ENCODE peak calls at places on chromosomes 6 and 20, in five cellular contexts. One of them, this sample, is unnamed. For H3K4me1, the result is how much of the 10 kb centered on the place peaks cover.

GRCh38 chr6:75334266-75335040 is 49.9 kb upstream of the TMEM30A start:
- DNase-seq in right cardiac atrium: peak
- DNase-seq in prostate gland: no peak
- DNase-seq in testis: no peak
- DNase-seq in cardiac muscle cell: peak
- DNase-seq in this sample: no peak

GRCh38 chr20:36219671-36220220 is 16.5 kb upstream of the AAR2 start:
- DNase-seq in right cardiac atrium: no peak
- DNase-seq in prostate gland: no peak
- DNase-seq in testis: no peak
- DNase-seq in cardiac muscle cell: no peak
- DNase-seq in this sample: no peak

GRCh38 chr20:40029589-40029988 is 659.4 kb downstream of the MAFB start:
- DNase-seq in right cardiac atrium: no peak
- DNase-seq in prostate gland: no peak
- DNase-seq in testis: no peak
- DNase-seq in cardiac muscle cell: no peak
- DNase-seq in this sample: no peak

GRCh38 chr20:61803903-61804804 is 261.5 kb downstream of the TAF4 start:
- DNase-seq in right cardiac atrium: no peak
- DNase-seq in prostate gland: no peak
- DNase-seq in testis: peak
- DNase-seq in cardiac muscle cell: peak
- DNase-seq in this sample: peak

GRCh38 chr6:117352466-117353081 is 73.2 kb downstream of the ROS1 start:
- DNase-seq in right cardiac atrium: no peak
- DNase-seq in prostate gland: no peak
- DNase-seq in testis: no peak
- DNase-seq in cardiac muscle cell: peak
- DNase-seq in this sample: no peak

GRCh38 chr6:124924333-124924759 is 37.9 kb upstream of the RNF217 start:
- DNase-seq in right cardiac atrium: no peak
- DNase-seq in prostate gland: no peak
- DNase-seq in testis: no peak
- DNase-seq in cardiac muscle cell: peak
- DNase-seq in this sample: no peak

GRCh38 chr20:14612389-14612788 is 275.0 kb upstream of the FLRT3 start:
- DNase-seq in right cardiac atrium: no peak
- DNase-seq in prostate gland: no peak
- DNase-seq in testis: no peak
- DNase-seq in cardiac muscle cell: peak
- DNase-seq in this sample: no peak

GRCh38 chr20:58851221-58851968 is 693 bp upstream of the GNAS-AS1 start:
- DNase-seq in right cardiac atrium: no peak
- DNase-seq in prostate gland: no peak
- DNase-seq in testis: no peak
- DNase-seq in cardiac muscle cell: peak
- DNase-seq in this sample: no peak

GRCh38 chr6:17454316-17455005 is 61.1 kb downstream of the CAP2 start:
- DNase-seq in right cardiac atrium: no peak
- DNase-seq in prostate gland: no peak
- DNase-seq in testis: no peak
- DNase-seq in cardiac muscle cell: peak
- DNase-seq in this sample: no peak

GRCh38 chr6:54846243-54846856 is at the start of gene FAM83B:
- DNase-seq in right cardiac atrium: peak
- DNase-seq in prostate gland: peak
- DNase-seq in testis: peak
- DNase-seq in cardiac muscle cell: peak
- DNase-seq in this sample: peak

GRCh38 chr20:61786230-61786629 is 279.5 kb downstream of the TAF4 start:
- DNase-seq in right cardiac atrium: no peak
- DNase-seq in prostate gland: peak
- DNase-seq in testis: no peak
- DNase-seq in cardiac muscle cell: no peak
- DNase-seq in this sample: no peak

GRCh38 chr6:47520282-47520681 is 42.7 kb downstream of the CD2AP start:
- DNase-seq in right cardiac atrium: no peak
- DNase-seq in prostate gland: no peak
- DNase-seq in testis: no peak
- DNase-seq in cardiac muscle cell: no peak
- DNase-seq in this sample: no peak

GRCh38 chr6:138815797-138816528 is 20.1 kb downstream of the ECT2L start:
- DNase-seq in right cardiac atrium: no peak
- DNase-seq in prostate gland: peak
- DNase-seq in testis: no peak
- DNase-seq in cardiac muscle cell: peak
- DNase-seq in this sample: no peak

GRCh38 chr20:35663516-35663812 is 1.2 kb downstream of the CPNE1 start:
- DNase-seq in right cardiac atrium: no peak
- DNase-seq in prostate gland: no peak
- DNase-seq in testis: no peak
- DNase-seq in cardiac muscle cell: no peak
- DNase-seq in this sample: no peak

GRCh38 chr6:149884215-149884614 is 13.7 kb downstream of the RAET1E start:
- DNase-seq in right cardiac atrium: peak
- DNase-seq in prostate gland: no peak
- DNase-seq in testis: peak
- DNase-seq in cardiac muscle cell: peak
- DNase-seq in this sample: peak

GRCh38 chr6:154370545-154370944 is 13.9 kb upstream of the IPCEF1 start:
- DNase-seq in right cardiac atrium: peak
- DNase-seq in prostate gland: no peak
- DNase-seq in testis: peak
- DNase-seq in cardiac muscle cell: peak
- DNase-seq in this sample: no peak

GRCh38 chr20:4445331-4445730 is 276.4 kb upstream of the PRND start:
- DNase-seq in right cardiac atrium: no peak
- DNase-seq in prostate gland: no peak
- DNase-seq in testis: no peak
- DNase-seq in cardiac muscle cell: no peak
- DNase-seq in this sample: no peak

GRCh38 chr6:33623895-33624381 is 2.8 kb downstream of the ITPR3 start:
- DNase-seq in right cardiac atrium: no peak
- DNase-seq in prostate gland: no peak
- DNase-seq in testis: no peak
- DNase-seq in cardiac muscle cell: no peak
- DNase-seq in this sample: peak
- H3K4me1 ChIP-seq in right cardiac atrium: under half
- H3K4me1 ChIP-seq in prostate gland: under half
- H3K4me1 ChIP-seq in testis: under half
- H3K4me1 ChIP-seq in cardiac muscle cell: under half
- H3K4me1 ChIP-seq in this sample: under half

GRCh38 chr6:44059359-44060342 is 67.6 kb downstream of the MRPL14 start:
- DNase-seq in right cardiac atrium: peak
- DNase-seq in prostate gland: no peak
- DNase-seq in testis: no peak
- DNase-seq in cardiac muscle cell: peak
- DNase-seq in this sample: no peak
- H3K4me1 ChIP-seq in right cardiac atrium: under half
- H3K4me1 ChIP-seq in prostate gland: under half
- H3K4me1 ChIP-seq in testis: under half
- H3K4me1 ChIP-seq in cardiac muscle cell: under half
- H3K4me1 ChIP-seq in this sample: under half

GRCh38 chr6:106102034-106102433 is 15.9 kb downstream of the PRDM1 start:
- DNase-seq in right cardiac atrium: no peak
- DNase-seq in prostate gland: no peak
- DNase-seq in testis: no peak
- DNase-seq in cardiac muscle cell: no peak
- DNase-seq in this sample: no peak
- H3K4me1 ChIP-seq in right cardiac atrium: under half
- H3K4me1 ChIP-seq in prostate gland: under half
- H3K4me1 ChIP-seq in testis: under half
- H3K4me1 ChIP-seq in cardiac muscle cell: under half
- H3K4me1 ChIP-seq in this sample: under half

DNA sequence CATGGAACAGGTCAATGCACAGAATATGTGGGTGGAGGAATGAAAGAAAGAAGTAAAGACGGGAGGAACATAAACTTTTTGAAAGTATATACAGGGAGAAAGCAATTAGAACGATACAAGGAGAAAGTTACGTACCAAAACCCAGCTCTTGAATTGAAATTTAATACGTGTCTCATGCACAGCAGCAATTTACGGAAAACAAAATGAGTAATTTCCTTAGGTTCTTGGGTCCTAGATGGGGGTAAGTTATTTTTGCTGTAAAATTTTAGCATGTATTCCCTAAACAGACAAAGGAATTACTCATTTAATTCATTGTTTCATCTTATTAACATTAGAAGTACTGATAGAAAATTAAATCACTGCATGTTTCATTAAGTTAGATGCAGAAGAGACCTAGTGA is 75.8 kb downstream of the PDE10A start:
- DNase-seq in right cardiac atrium: no peak
- DNase-seq in prostate gland: no peak
- DNase-seq in testis: no peak
- DNase-seq in cardiac muscle cell: no peak
- DNase-seq in this sample: no peak
- H3K4me1 ChIP-seq in right cardiac atrium: under half
- H3K4me1 ChIP-seq in prostate gland: under half
- H3K4me1 ChIP-seq in testis: under half
- H3K4me1 ChIP-seq in cardiac muscle cell: under half
- H3K4me1 ChIP-seq in this sample: under half

GRCh38 chr6:37546141-37546871 is 46.6 kb upstream of the CCDC167 start:
- DNase-seq in right cardiac atrium: no peak
- DNase-seq in prostate gland: no peak
- DNase-seq in testis: no peak
- DNase-seq in cardiac muscle cell: no peak
- DNase-seq in this sample: no peak

GRCh38 chr6:37547564-37548061 is 47.9 kb upstream of the CCDC167 start:
- DNase-seq in right cardiac atrium: no peak
- DNase-seq in prostate gland: peak
- DNase-seq in testis: peak
- DNase-seq in cardiac muscle cell: peak
- DNase-seq in this sample: no peak

GRCh38 chr6:37548067-37548674 is 48.5 kb upstream of the CCDC167 start:
- DNase-seq in right cardiac atrium: no peak
- DNase-seq in prostate gland: no peak
- DNase-seq in testis: no peak
- DNase-seq in cardiac muscle cell: no peak
- DNase-seq in this sample: no peak

GRCh38 chr6:37541346-37541745 is 41.7 kb upstream of the CCDC167 start:
- DNase-seq in right cardiac atrium: no peak
- DNase-seq in prostate gland: no peak
- DNase-seq in testis: no peak
- DNase-seq in cardiac muscle cell: no peak
- DNase-seq in this sample: no peak

GRCh38 chr6:37544530-37544929 is 44.8 kb upstream of the CCDC167 start:
- DNase-seq in right cardiac atrium: no peak
- DNase-seq in prostate gland: no peak
- DNase-seq in testis: no peak
- DNase-seq in cardiac muscle cell: no peak
- DNase-seq in this sample: no peak
- H3K4me1 ChIP-seq in right cardiac atrium: under half
- H3K4me1 ChIP-seq in prostate gland: under half
- H3K4me1 ChIP-seq in testis: under half
- H3K4me1 ChIP-seq in cardiac muscle cell: under half
- H3K4me1 ChIP-seq in this sample: under half

This sample was measured in kidney.